ENCODE peak calls at places on chromosomes 13 and 19, in six cellular contexts. One of them, this sample, is unnamed. For H3K4me1, the result is how much of the 10 kb centered on the place peaks cover.

GRCh38 chr19:47483200-47483599 is 819 bp downstream of the KPTN start:
- DNase-seq in tibial artery: no peak
- DNase-seq in tibial nerve: no peak
- DNase-seq in keratinocyte: no peak
- DNase-seq in HepG2: no peak
- DNase-seq in cardiac muscle cell: no peak
- DNase-seq in this sample: no peak

GRCh38 chr13:53197424-53197823 is 168.8 kb downstream of the OLFM4 start:
- DNase-seq in tibial artery: no peak
- DNase-seq in tibial nerve: no peak
- DNase-seq in keratinocyte: no peak
- DNase-seq in HepG2: no peak
- DNase-seq in cardiac muscle cell: no peak
- DNase-seq in this sample: peak

GRCh38 chr19:43132696-43133095 is 50.2 kb upstream of the PSG2 start:
- DNase-seq in tibial artery: no peak
- DNase-seq in tibial nerve: no peak
- DNase-seq in keratinocyte: no peak
- DNase-seq in HepG2: no peak
- DNase-seq in cardiac muscle cell: no peak
- DNase-seq in this sample: no peak

GRCh38 chr13:113361406-113361805 is 2.5 kb downstream of the GRTP1 start:
- DNase-seq in tibial artery: no peak
- DNase-seq in tibial nerve: no peak
- DNase-seq in keratinocyte: no peak
- DNase-seq in HepG2: no peak
- DNase-seq in cardiac muscle cell: no peak
- DNase-seq in this sample: no peak

GRCh38 chr19:29528350-29528945 is 2.7 kb downstream of the VSTM2B start:
- DNase-seq in tibial artery: peak
- DNase-seq in tibial nerve: peak
- DNase-seq in keratinocyte: peak
- DNase-seq in HepG2: peak
- DNase-seq in cardiac muscle cell: peak
- DNase-seq in this sample: no peak

GRCh38 chr19:2974342-2974932 is 2.9 kb upstream of the TLE6 start:
- DNase-seq in tibial artery: peak
- DNase-seq in tibial nerve: peak
- DNase-seq in keratinocyte: no peak
- DNase-seq in HepG2: no peak
- DNase-seq in cardiac muscle cell: no peak
- DNase-seq in this sample: peak

GRCh38 chr13:88622362-88622973 is 951.3 kb downstream of the SLITRK5 start:
- DNase-seq in tibial artery: no peak
- DNase-seq in tibial nerve: no peak
- DNase-seq in keratinocyte: peak
- DNase-seq in HepG2: no peak
- DNase-seq in cardiac muscle cell: no peak
- DNase-seq in this sample: no peak

GRCh38 chr13:31663880-31664585 is 75.3 kb upstream of the RXFP2 start:
- DNase-seq in tibial artery: no peak
- DNase-seq in tibial nerve: no peak
- DNase-seq in keratinocyte: no peak
- DNase-seq in HepG2: no peak
- DNase-seq in cardiac muscle cell: no peak
- DNase-seq in this sample: no peak

GRCh38 chr13:31111136-31111535 is 50.6 kb downstream of the HSPH1 start:
- DNase-seq in tibial artery: no peak
- DNase-seq in tibial nerve: no peak
- DNase-seq in keratinocyte: no peak
- DNase-seq in HepG2: no peak
- DNase-seq in cardiac muscle cell: no peak
- DNase-seq in this sample: no peak

GRCh38 chr13:39538826-39539555 is 64.0 kb downstream of the LHFPL6 start:
- DNase-seq in tibial artery: no peak
- DNase-seq in tibial nerve: no peak
- DNase-seq in keratinocyte: no peak
- DNase-seq in HepG2: no peak
- DNase-seq in cardiac muscle cell: no peak
- DNase-seq in this sample: no peak

GRCh38 chr19:40035996-40036395 is 20.0 kb downstream of the ZNF780B start:
- DNase-seq in tibial artery: no peak
- DNase-seq in tibial nerve: no peak
- DNase-seq in keratinocyte: no peak
- DNase-seq in HepG2: no peak
- DNase-seq in cardiac muscle cell: no peak
- DNase-seq in this sample: no peak

GRCh38 chr13:53784331-53784730 is 755.7 kb downstream of the OLFM4 start:
- DNase-seq in tibial artery: no peak
- DNase-seq in tibial nerve: no peak
- DNase-seq in keratinocyte: no peak
- DNase-seq in HepG2: no peak
- DNase-seq in cardiac muscle cell: no peak
- DNase-seq in this sample: no peak

GRCh38 chr13:24127116-24127631 is 33.3 kb upstream of the SPATA13 start:
- DNase-seq in tibial artery: no peak
- DNase-seq in tibial nerve: no peak
- DNase-seq in keratinocyte: no peak
- DNase-seq in HepG2: no peak
- DNase-seq in cardiac muscle cell: no peak
- DNase-seq in this sample: no peak

GRCh38 chr13:64928704-64929499 is 2301.2 kb downstream of the PCDH9 start:
- DNase-seq in tibial artery: no peak
- DNase-seq in tibial nerve: no peak
- DNase-seq in keratinocyte: no peak
- DNase-seq in HepG2: no peak
- DNase-seq in cardiac muscle cell: no peak
- DNase-seq in this sample: no peak

GRCh38 chr19:29630661-29631060 is 24.6 kb downstream of the POP4 start:
- DNase-seq in tibial artery: no peak
- DNase-seq in tibial nerve: no peak
- DNase-seq in keratinocyte: no peak
- DNase-seq in HepG2: no peak
- DNase-seq in cardiac muscle cell: no peak
- DNase-seq in this sample: no peak

GRCh38 chr19:29510701-29511265 is 15.0 kb upstream of the VSTM2B start:
- DNase-seq in tibial artery: no peak
- DNase-seq in tibial nerve: no peak
- DNase-seq in keratinocyte: no peak
- DNase-seq in HepG2: no peak
- DNase-seq in cardiac muscle cell: no peak
- DNase-seq in this sample: no peak

GRCh38 chr13:98142427-98143156 is at the start of gene FARP1:
- DNase-seq in tibial artery: peak
- DNase-seq in tibial nerve: peak
- DNase-seq in keratinocyte: no peak
- DNase-seq in HepG2: peak
- DNase-seq in cardiac muscle cell: peak
- DNase-seq in this sample: peak
- H3K27ac ChIP-seq in tibial artery: peak
- H3K27ac ChIP-seq in tibial nerve: peak
- H3K27ac ChIP-seq in keratinocyte: no peak
- H3K27ac ChIP-seq in HepG2: peak
- H3K27ac ChIP-seq in cardiac muscle cell: peak
- H3K27ac ChIP-seq in this sample: peak

GRCh38 chr19:17481986-17482385 is 11.7 kb downstream of the SLC27A1 start:
- DNase-seq in tibial artery: no peak
- DNase-seq in tibial nerve: no peak
- DNase-seq in keratinocyte: no peak
- DNase-seq in HepG2: no peak
- DNase-seq in cardiac muscle cell: no peak
- DNase-seq in this sample: no peak
- H3K4me1 ChIP-seq in tibial artery: under half
- H3K4me1 ChIP-seq in tibial nerve: half or more
- H3K4me1 ChIP-seq in keratinocyte: under half
- H3K4me1 ChIP-seq in HepG2: under half
- H3K4me1 ChIP-seq in cardiac muscle cell: under half
- H3K4me1 ChIP-seq in this sample: under half

DNA sequence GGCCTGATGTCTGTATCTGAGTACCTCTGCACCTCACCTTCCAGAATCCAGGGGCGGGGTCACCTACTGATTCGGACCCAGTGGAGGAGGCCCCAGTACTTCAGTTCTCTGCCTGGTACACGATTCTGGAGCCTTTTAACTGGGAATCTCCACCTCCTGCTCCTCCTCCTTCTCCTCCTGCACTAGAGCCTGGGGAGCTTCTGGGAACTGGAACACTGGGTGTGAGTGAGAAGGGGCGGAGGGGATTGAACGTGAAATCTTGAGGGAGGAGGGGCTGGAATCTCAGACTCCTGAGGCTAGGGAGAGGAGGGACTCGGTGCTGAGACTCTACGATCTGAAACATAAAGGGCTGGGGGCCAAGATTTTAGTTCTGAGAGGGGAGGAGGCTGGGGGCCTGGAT is at the start of gene KLK8:
- DNase-seq in tibial artery: no peak
- DNase-seq in tibial nerve: no peak
- DNase-seq in keratinocyte: no peak
- DNase-seq in HepG2: no peak
- DNase-seq in cardiac muscle cell: no peak
- DNase-seq in this sample: no peak
- H3K4me3 ChIP-seq in tibial artery: no peak
- H3K4me3 ChIP-seq in tibial nerve: no peak
- H3K4me3 ChIP-seq in keratinocyte: peak
- H3K4me3 ChIP-seq in HepG2: no peak
- H3K4me3 ChIP-seq in cardiac muscle cell: no peak
- H3K4me3 ChIP-seq in this sample: no peak

DNA sequence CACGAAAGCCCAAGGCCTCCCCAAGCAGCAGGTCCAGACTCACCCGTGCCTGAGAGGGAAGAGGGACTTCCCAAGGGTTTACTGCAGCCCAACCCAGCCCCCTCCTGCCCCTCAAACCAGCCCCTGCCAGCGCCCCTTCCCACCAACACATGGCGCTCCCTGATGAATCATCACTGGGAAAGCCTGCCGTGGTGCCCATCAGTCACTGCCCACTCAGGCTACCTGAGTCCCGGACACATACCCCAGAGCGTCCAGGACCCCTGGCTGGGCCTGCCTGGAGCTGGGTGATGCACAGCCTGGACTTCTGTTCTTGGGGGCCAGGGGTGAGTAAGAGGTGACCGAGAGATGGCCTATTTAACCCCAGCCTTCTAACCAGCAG is 60.6 kb downstream of the MLLT1 start:
- DNase-seq in tibial artery: no peak
- DNase-seq in tibial nerve: no peak
- DNase-seq in keratinocyte: no peak
- DNase-seq in HepG2: no peak
- DNase-seq in cardiac muscle cell: no peak
- DNase-seq in this sample: no peak
- H3K27ac ChIP-seq in tibial artery: no peak
- H3K27ac ChIP-seq in tibial nerve: peak
- H3K27ac ChIP-seq in keratinocyte: no peak
- H3K27ac ChIP-seq in HepG2: no peak
- H3K27ac ChIP-seq in cardiac muscle cell: peak
- H3K27ac ChIP-seq in this sample: no peak

DNA sequence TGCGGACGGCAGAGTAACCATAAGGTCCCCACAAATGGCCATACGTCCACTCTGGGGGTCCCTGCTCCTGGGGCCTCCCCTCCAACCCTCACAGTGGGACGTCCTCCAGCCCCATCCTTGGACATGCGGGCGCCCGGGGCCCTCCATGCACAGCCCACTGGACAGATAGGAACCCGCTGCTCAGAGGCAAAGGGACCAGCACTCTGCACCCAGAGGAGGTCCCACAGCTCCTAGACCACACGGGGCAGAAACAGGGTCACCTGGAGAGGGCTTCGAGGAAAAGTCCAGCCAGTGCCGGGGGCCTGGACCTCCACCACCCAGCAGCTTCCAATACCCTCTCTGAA is 11.1 kb downstream of the REXO1 start:
- DNase-seq in tibial artery: no peak
- DNase-seq in tibial nerve: no peak
- DNase-seq in keratinocyte: no peak
- DNase-seq in HepG2: no peak
- DNase-seq in cardiac muscle cell: no peak
- DNase-seq in this sample: no peak
- H3K4me1 ChIP-seq in tibial artery: half or more
- H3K4me1 ChIP-seq in tibial nerve: half or more
- H3K4me1 ChIP-seq in keratinocyte: under half
- H3K4me1 ChIP-seq in HepG2: under half
- H3K4me1 ChIP-seq in cardiac muscle cell: under half
- H3K4me1 ChIP-seq in this sample: under half

DNA sequence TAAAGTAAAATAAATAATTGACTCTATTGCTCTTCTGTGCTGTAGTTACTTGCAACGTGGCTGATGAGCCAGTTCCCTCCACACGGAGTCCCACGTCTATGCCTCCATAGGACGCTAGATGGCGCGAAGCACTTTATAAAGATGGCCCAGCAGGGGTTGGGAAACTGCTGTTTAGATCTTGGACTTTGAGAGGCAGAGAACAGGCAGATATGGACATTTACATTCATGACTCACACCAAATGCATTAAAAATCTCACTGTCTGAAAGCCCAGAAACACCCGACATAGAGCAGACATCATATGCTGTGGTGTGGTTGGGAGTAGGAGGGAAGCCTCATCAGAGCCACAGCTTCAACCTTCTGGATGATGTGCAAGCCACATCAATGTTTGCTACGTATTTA is 643.1 kb upstream of the ARGLU1 start:
- DNase-seq in tibial artery: peak
- DNase-seq in tibial nerve: peak
- DNase-seq in keratinocyte: peak
- DNase-seq in HepG2: peak
- DNase-seq in cardiac muscle cell: peak
- DNase-seq in this sample: peak
- H3K4me3 ChIP-seq in tibial artery: no peak
- H3K4me3 ChIP-seq in tibial nerve: peak
- H3K4me3 ChIP-seq in keratinocyte: no peak
- H3K4me3 ChIP-seq in HepG2: no peak
- H3K4me3 ChIP-seq in cardiac muscle cell: no peak
- H3K4me3 ChIP-seq in this sample: peak